ENCODE peak calls at places on chromosomes 13 and 19, in eight cellular contexts. W, B, E, O, R, C, D and J are unnamed samples.
A peak's percentile ranks its signal among the peaks of the same experiment; 100 is the strongest.

GRCh38 chr13:88656751-88657150 is 985.6 kb downstream of the SLITRK5 start:
- DNase-seq in W (no peak), B (no peak), E (no peak), O (no peak), R (no peak), C (no peak), D (no peak), J (no peak)

GRCh38 chr13:49627831-49628652 is at the start of gene ARL11:
- DNase-seq in W (peak; percentile 13), B (no peak), E (no peak), O (no peak), R (no peak), C (no peak), D (no peak), J (no peak)

GRCh38 chr19:7857727-7858701 is 16.2 kb downstream of the PRR36 start:
- DNase-seq in W (no peak), B (no peak), E (no peak), O (no peak), R (no peak), C (no peak), D (no peak), J (no peak)

GRCh38 chr13:112144616-112145220 is 77.8 kb downstream of the SOX1 start:
- DNase-seq in W (no peak), B (no peak), E (no peak), O (no peak), R (no peak), C (no peak), D (no peak), J (no peak)

GRCh38 chr13:52652980-52653303 is 306 bp downstream of the SUGT1 start:
- DNase-seq in W (no peak), B (no peak), E (no peak), O (no peak), R (peak; percentile 6), C (no peak), D (no peak), J (peak; percentile 48)

GRCh38 chr13:34913040-34913439 is 29.0 kb upstream of the NBEA start:
- DNase-seq in W (no peak), B (no peak), E (no peak), O (peak; percentile 10), R (no peak), C (no peak), D (peak; percentile 8), J (peak; percentile 21)

GRCh38 chr19:8922591-8922990 is 87.6 kb downstream of the MUC16 start:
- DNase-seq in W (no peak), B (no peak), E (peak; percentile 23), O (no peak), R (no peak), C (no peak), D (no peak), J (no peak)

GRCh38 chr13:50299546-50300249 is 284.5 kb downstream of the KCNRG start:
- DNase-seq in W (no peak), B (no peak), E (no peak), O (peak; percentile 29), R (no peak), C (no peak), D (no peak), J (no peak)

GRCh38 chr19:47514151-47514868 is 553 bp downstream of the NAPA start:
- DNase-seq in W (no peak), B (no peak), E (no peak), O (no peak), R (no peak), C (no peak), D (no peak), J (no peak)

GRCh38 chr19:35493971-35494370 is 3.7 kb upstream of the KRTDAP start:
- DNase-seq in W (no peak), B (no peak), E (no peak), O (no peak), R (no peak), C (no peak), D (no peak), J (no peak)

GRCh38 chr19:30324982-30325381 is 47.2 kb upstream of the ZNF536 start:
- DNase-seq in W (no peak), B (no peak), E (no peak), O (no peak), R (no peak), C (no peak), D (no peak), J (no peak)

GRCh38 chr13:71602327-71602726 is 264.7 kb downstream of the DACH1 start:
- DNase-seq in W (no peak), B (no peak), E (no peak), O (no peak), R (no peak), C (no peak), D (no peak), J (no peak)

GRCh38 chr13:106467406-106468122 is 67.9 kb downstream of the EFNB2 start:
- DNase-seq in W (no peak), B (no peak), E (no peak), O (no peak), R (no peak), C (no peak), D (no peak), J (no peak)

GRCh38 chr13:110266431-110266809 is 40.5 kb downstream of the COL4A1 start:
- DNase-seq in W (no peak), B (no peak), E (no peak), O (no peak), R (no peak), C (no peak), D (no peak), J (no peak)

GRCh38 chr13:98677398-98677797 is 75.1 kb downstream of the SLC15A1 start:
- DNase-seq in W (no peak), B (no peak), E (no peak), O (peak; percentile 91), R (no peak), C (no peak), D (no peak), J (no peak)

GRCh38 chr13:34360702-34361101 is 542.8 kb downstream of the RFC3 start:
- DNase-seq in W (no peak), B (no peak), E (peak; percentile 60), O (no peak), R (no peak), C (no peak), D (no peak), J (no peak)

GRCh38 chr13:31515427-31515826 is 223.9 kb upstream of the RXFP2 start:
- DNase-seq in W (no peak), B (no peak), E (no peak), O (no peak), R (no peak), C (no peak), D (no peak), J (no peak)

GRCh38 chr13:101219609-101220265 is 196.6 kb downstream of the NALCN start:
- DNase-seq in W (no peak), B (no peak), E (no peak), O (no peak), R (no peak), C (no peak), D (no peak), J (no peak)

GRCh38 chr13:42968906-42969305 is 23.1 kb downstream of the EPSTI1 start:
- DNase-seq in W (no peak), B (no peak), E (no peak), O (no peak), R (no peak), C (no peak), D (no peak), J (no peak)

GRCh38 chr19:2454199-2454961 is 2.4 kb downstream of the LMNB2 start:
- DNase-seq in W (no peak), B (no peak), E (no peak), O (no peak), R (no peak), C (no peak), D (no peak), J (no peak)

GRCh38 chr19:31583148-31583547 is 233.9 kb upstream of the TSHZ3 start:
- DNase-seq in W (no peak), B (no peak), E (no peak), O (no peak), R (no peak), C (no peak), D (no peak), J (no peak)

GRCh38 chr19:56119585-56119978 is 1.5 kb downstream of the ZNF787 start:
- DNase-seq in W (no peak), B (no peak), E (peak; percentile 32), O (peak; percentile 70), R (no peak), C (no peak), D (peak; percentile 55), J (peak; percentile 67)

GRCh38 chr19:29084266-29084665 is 128.7 kb downstream of the UQCRFS1 start:
- DNase-seq in W (no peak), B (no peak), E (no peak), O (no peak), R (peak; percentile 55), C (no peak), D (peak; percentile 21), J (peak; percentile 71)

GRCh38 chr19:812819-813358 is 8.9 kb downstream of the PLPPR3 start:
- DNase-seq in W (no peak), B (no peak), E (no peak), O (no peak), R (no peak), C (no peak), D (no peak), J (no peak)